ENCODE peak calls at places on chromosomes 2 and 18, in four cellular contexts. G is HCT116, S is prostate gland, W is suprapubic skin. L is an unnamed sample.

GRCh38 chr2:151339168-151339567 is 18.2 kb upstream of the TNFAIP6 start:
- DNase-seq in W (no peak), G (no peak), S (no peak), L (no peak)

GRCh38 chr2:188466761-188467160 is 175.1 kb downstream of the GULP1 start:
- DNase-seq in S (no peak), W (no peak), G (no peak), L (no peak)

GRCh38 chr2:164786787-164787186 is 54.8 kb downstream of the COBLL1 start:
- DNase-seq in G (no peak), W (no peak), S (no peak), L (no peak)

GRCh38 chr18:65752625-65753325 is 2.0 kb downstream of the CDH7 start:
- DNase-seq in G (no peak), W (no peak), S (no peak), L (no peak)

GRCh38 chr2:16123421-16123820 is 183.1 kb downstream of the MYCN start:
- DNase-seq in W (no peak), S (no peak), G (no peak), L (no peak)

GRCh38 chr2:43934567-43934966 is 61.2 kb downstream of the LRPPRC start:
- DNase-seq in G (no peak), W (no peak), S (no peak), L (no peak)

GRCh38 chr2:224971214-224971613 is 71.1 kb downstream of the DOCK10 start:
- DNase-seq in S (no peak), W (no peak), G (peak; percentile 75), L (peak; percentile 72)

GRCh38 chr2:239826786-239827510 is 198.2 kb downstream of the NDUFA10 start:
- DNase-seq in G (no peak), W (peak; percentile 46), S (no peak), L (peak; percentile 22)

GRCh38 chr2:232354069-232354468 is 24.5 kb upstream of the ALPP start:
- DNase-seq in S (no peak), G (no peak), W (peak; percentile 30), L (no peak)

GRCh38 chr2:151238527-151239487 is 22.9 kb downstream of the RBM43 start:
- DNase-seq in G (peak; percentile 45), S (peak; percentile 34), W (peak; percentile 68), L (no peak)

GRCh38 chr2:215981135-215981534 is 32.2 kb downstream of the MREG start:
- DNase-seq in W (no peak), G (no peak), S (no peak), L (no peak)

GRCh38 chr2:233544079-233544690 is 22.4 kb downstream of the USP40 start:
- DNase-seq in W (no peak), G (no peak), S (no peak), L (no peak)

GRCh38 chr2:231666171-231667095 is 41.9 kb upstream of the PTMA start:
- DNase-seq in G (peak; percentile 94), W (peak; percentile 97), S (peak; percentile 74), L (peak; percentile 96)

GRCh38 chr2:202529389-202529788 is 105.4 kb upstream of the FAM117B start:
- DNase-seq in G (no peak), W (no peak), S (no peak), L (no peak)

GRCh38 chr2:139790807-139791206 is 1010.6 kb upstream of the NXPH2 start:
- DNase-seq in W (no peak), S (no peak), G (peak; percentile 29), L (no peak)

GRCh38 chr2:172829229-172829628 is 93.6 kb downstream of the RAPGEF4 start:
- DNase-seq in S (no peak), W (no peak), G (no peak), L (no peak)

GRCh38 chr2:237754182-237754581 is 44.4 kb upstream of the RBM44 start:
- DNase-seq in W (no peak), G (no peak), S (no peak), L (no peak)

GRCh38 chr2:53987336-53987921 is 16.6 kb upstream of the PSME4 start:
- DNase-seq in G (no peak), W (no peak), S (peak; percentile 12), L (no peak)

GRCh38 chr2:157315901-157316300 is 9.7 kb downstream of the ERMN start:
- DNase-seq in W (no peak), S (no peak), G (no peak), L (no peak)

GRCh38 chr2:121095257-121096080 is 189.5 kb downstream of the TFCP2L1 start:
- DNase-seq in S (peak; percentile 73), W (no peak), G (peak; percentile 72), L (peak; percentile 83)

GRCh38 chr2:143251680-143252079 is 122.5 kb downstream of the ARHGAP15 start:
- DNase-seq in G (no peak), S (no peak), W (no peak), L (no peak)

GRCh38 chr18:39424261-39424660 is 1858.7 kb upstream of the CELF4 start:
- DNase-seq in S (no peak), G (no peak), W (no peak), L (no peak)

GRCh38 chr2:239306274-239307220 is 94.3 kb downstream of the HDAC4 start:
- DNase-seq in S (no peak), W (peak; percentile 59), G (no peak), L (peak; percentile 22)

GRCh38 chr18:21599585-21600525 is 649 bp downstream of the ESCO1 start:
- DNase-seq in G (no peak), S (peak; percentile 41), W (peak; percentile 84), L (peak; percentile 78)

GRCh38 chr2:196263181-196263747 is 91.9 kb upstream of the STK17B start:
- DNase-seq in S (no peak), W (no peak), G (no peak), L (no peak)

GRCh38 chr2:39989888-39990287 is 210.8 kb upstream of the THUMPD2 start:
- DNase-seq in G (no peak), W (no peak), S (no peak), L (no peak)

GRCh38 chr2:240211598-240212424 is 71.4 kb upstream of the OTOS start:
- DNase-seq in S (no peak), W (peak; percentile 57), G (no peak), L (no peak)

GRCh38 chr2:1731512-1731962 is 12.8 kb downstream of the PXDN start:
- DNase-seq in S (no peak), W (peak; percentile 65), G (no peak), L (peak; percentile 25)

GRCh38 chr2:240392084-240392947 is 43.1 kb upstream of the GPC1 start:
- DNase-seq in G (no peak), S (no peak), W (peak; percentile 49), L (no peak)

GRCh38 chr2:230864605-230865323 is at the start of gene ITM2C:
- DNase-seq in W (no peak), S (peak; percentile 61), G (peak; percentile 27), L (peak; percentile 75)

GRCh38 chr2:27955762-27956161 is 65.2 kb downstream of the BABAM2 start:
- DNase-seq in S (no peak), W (no peak), G (no peak), L (no peak)

GRCh38 chr2:84856785-84857184 is 24.1 kb downstream of the TRABD2A start:
- DNase-seq in S (no peak), W (no peak), G (no peak), L (no peak)

GRCh38 chr2:118847447-118848172 is at the start of gene EN1:
- DNase-seq in G (no peak), W (peak; percentile 93), S (no peak), L (no peak)

GRCh38 chr2:178542569-178542968 is 62.3 kb downstream of the PLEKHA3 start:
- DNase-seq in G (no peak), W (no peak), S (no peak), L (no peak)

GRCh38 chr18:79377187-79377891 is 18.4 kb upstream of the NFATC1 start:
- DNase-seq in W (peak; percentile 52), S (no peak), G (no peak), L (no peak)

GRCh38 chr18:21452808-21453511 is 147.5 kb downstream of the ESCO1 start:
- DNase-seq in G (no peak), S (no peak), W (no peak), L (no peak)

GRCh38 chr2:84247532-84247931 is 211.5 kb downstream of the SUCLG1 start:
- DNase-seq in W (no peak), S (no peak), G (no peak), L (no peak)

DNA sequence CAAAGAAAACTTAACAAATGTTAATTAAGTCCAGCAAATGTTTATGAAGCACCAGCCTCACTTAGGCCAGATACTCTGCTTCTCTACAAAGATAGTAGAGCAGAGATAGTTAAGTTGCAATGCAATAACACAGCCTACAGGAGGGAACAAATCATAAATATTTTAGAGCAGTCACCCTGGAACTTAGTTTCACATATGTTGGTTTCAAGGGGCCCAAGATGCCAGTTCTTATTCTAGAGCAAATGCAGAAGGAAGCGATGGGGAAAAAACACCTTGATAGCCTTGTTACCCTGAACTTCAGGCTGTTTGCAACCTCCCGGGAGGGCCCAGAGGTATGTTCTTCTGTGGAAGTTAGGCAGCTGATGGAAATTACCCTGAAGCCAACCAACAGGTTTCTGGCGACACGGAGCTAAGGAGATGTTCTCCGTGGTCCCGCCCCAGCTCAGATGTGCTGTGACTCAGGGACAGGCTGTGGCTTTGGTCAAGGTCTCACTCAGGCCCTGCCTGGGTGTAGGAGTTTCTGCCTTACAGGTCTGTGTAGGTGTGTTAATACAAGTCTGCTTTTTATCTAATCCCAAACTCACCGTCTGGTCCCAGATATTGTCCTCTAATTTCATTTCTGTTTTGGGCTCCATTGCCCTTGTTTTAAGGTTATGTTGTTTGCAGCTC is 3.8 kb downstream of the CTIF start:
- DNase-seq in W (no peak), S (no peak), G (no peak), L (no peak)
- TF ChIP-seq POLR2AphosphoS5 in W (no peak), S (no peak), G (no peak), L (no peak)

GRCh38 chr2:65046633-65047407 is 9.4 kb upstream of the CEP68 start:
- DNase-seq in S (no peak), G (no peak), W (peak; percentile 27), L (no peak)
- H3K27ac ChIP-seq in S (no peak overlapping the region), G (no peak overlapping the region), W (no peak overlapping the region), L (no peak overlapping the region)

DNA sequence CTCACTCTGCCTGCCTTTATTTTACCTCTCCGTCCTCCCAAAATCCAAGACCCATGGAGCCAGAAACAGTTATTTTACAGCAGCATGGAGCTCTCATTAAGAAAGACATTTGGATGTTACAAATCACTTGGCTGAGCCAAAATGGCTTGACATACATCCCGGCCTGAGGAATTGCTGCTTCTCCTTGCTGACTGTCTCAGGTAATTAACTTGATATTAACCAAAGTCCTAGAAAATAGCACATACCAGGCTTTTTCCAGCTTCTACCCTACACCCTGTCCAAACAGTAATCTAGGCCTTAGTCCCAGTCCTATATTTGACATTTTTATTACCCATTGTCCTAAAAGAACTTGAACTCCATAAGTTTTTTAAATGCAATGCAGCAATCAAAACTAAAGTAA is 205.0 kb downstream of the TMX3 start:
- DNase-seq in G (no peak), S (no peak), W (no peak), L (no peak)
- TF ChIP-seq POLR2AphosphoS5 in G (no peak), S (no peak), W (no peak), L (no peak)

GRCh38 chr2:62375051-62375450 is 130.9 kb downstream of the TMEM17 start:
- DNase-seq in S (no peak), W (no peak), G (no peak), L (no peak)
- H3K27ac ChIP-seq in S (no peak overlapping the region), W (no peak overlapping the region), G (no peak overlapping the region), L (no peak overlapping the region)

DNA sequence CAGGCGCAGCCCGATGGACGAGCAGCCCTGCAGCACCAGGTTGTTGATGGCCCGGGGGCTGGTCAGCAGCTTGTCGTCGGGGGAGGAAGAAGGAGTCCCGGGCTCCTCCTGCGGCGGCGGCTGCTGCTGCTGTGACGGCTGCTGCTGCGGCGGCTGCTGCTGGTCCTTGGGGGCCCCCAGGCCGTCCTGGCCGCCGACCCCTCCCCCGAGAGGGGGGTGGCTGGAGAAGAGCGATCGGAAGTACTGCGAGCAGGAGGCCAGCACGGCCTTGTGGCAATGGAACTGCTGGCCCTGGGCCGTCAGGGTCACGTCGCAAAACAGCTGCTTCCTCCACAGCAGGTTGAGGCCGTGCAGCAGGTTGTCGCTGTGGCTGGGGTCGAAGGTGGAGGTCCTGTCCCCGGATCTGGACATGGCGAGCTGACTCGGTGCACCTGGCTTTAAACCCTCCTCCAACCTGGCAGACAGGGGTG is 2.6 kb downstream of the KLHL14 start:
- DNase-seq in G (no peak), S (no peak), W (no peak), L (no peak)
- TF ChIP-seq POLR2AphosphoS5 in G (no peak), S (no peak), W (no peak), L (no peak)

L was measured in stomach.